ENCODE peak calls at places on chromosomes 7 and 10, in four cellular contexts. C, X, G and M are unnamed samples.

GRCh38 chr10:70967591-70968588 is 79.5 kb upstream of the PCBD1 start:
- DNase-seq in X (no peak), G (no peak), C (no peak), M (no peak)

GRCh38 chr7:143410523-143411004 is 1.9 kb upstream of the EPHA1 start:
- DNase-seq in X (no peak), C (no peak), G (no peak), M (no peak)

GRCh38 chr10:71597821-71598498 is 121.6 kb downstream of the C10orf105 start:
- DNase-seq in X (no peak), G (peak; percentile 22), C (peak; percentile 89), M (no peak)

GRCh38 chr10:69810998-69811397 is 9.3 kb downstream of the COL13A1 start:
- DNase-seq in C (no peak), X (no peak), G (no peak), M (no peak)

GRCh38 chr10:75016290-75016689 is 95.2 kb upstream of the SAMD8 start:
- DNase-seq in G (no peak), C (no peak), X (no peak), M (no peak)

GRCh38 chr7:80508440-80508839 is 3.4 kb downstream of the GNAT3 start:
- DNase-seq in X (no peak), G (no peak), C (no peak), M (no peak)

GRCh38 chr7:73974948-73975926 is 52.7 kb upstream of the ELN start:
- DNase-seq in C (no peak), X (no peak), G (no peak), M (no peak)

GRCh38 chr7:90262438-90262837 is 17.5 kb downstream of the CFAP69 start:
- DNase-seq in G (no peak), C (no peak), X (no peak), M (no peak)

GRCh38 chr10:5551531-5552375 is 27.0 kb downstream of the CALML3 start:
- DNase-seq in C (no peak), G (no peak), X (no peak), M (peak; percentile 75)

GRCh38 chr7:108396094-108396493 is 60.1 kb downstream of the NRCAM start:
- DNase-seq in C (no peak), X (no peak), G (no peak), M (no peak)

GRCh38 chr7:104700336-104700735 is 313.7 kb upstream of the KMT2E start:
- DNase-seq in G (no peak), X (no peak), C (no peak), M (no peak)

GRCh38 chr7:139526578-139527544 is 3.4 kb downstream of the CLEC2L start:
- DNase-seq in G (no peak), C (no peak), X (no peak), M (no peak)

GRCh38 chr7:108920490-108920889 is 350.8 kb downstream of the DNAJB9 start:
- DNase-seq in C (no peak), X (no peak), G (no peak), M (no peak)

GRCh38 chr10:11713963-11714362 is 28.2 kb upstream of the ECHDC3 start:
- DNase-seq in G (no peak), C (no peak), X (no peak), M (no peak)

GRCh38 chr10:63611078-63611477 is 89.9 kb downstream of the REEP3 start:
- DNase-seq in C (no peak), G (no peak), X (no peak), M (no peak)

GRCh38 chr10:1661416-1661815 is 75.9 kb downstream of the ADARB2 start:
- DNase-seq in C (no peak), X (no peak), G (no peak), M (no peak)

DNA sequence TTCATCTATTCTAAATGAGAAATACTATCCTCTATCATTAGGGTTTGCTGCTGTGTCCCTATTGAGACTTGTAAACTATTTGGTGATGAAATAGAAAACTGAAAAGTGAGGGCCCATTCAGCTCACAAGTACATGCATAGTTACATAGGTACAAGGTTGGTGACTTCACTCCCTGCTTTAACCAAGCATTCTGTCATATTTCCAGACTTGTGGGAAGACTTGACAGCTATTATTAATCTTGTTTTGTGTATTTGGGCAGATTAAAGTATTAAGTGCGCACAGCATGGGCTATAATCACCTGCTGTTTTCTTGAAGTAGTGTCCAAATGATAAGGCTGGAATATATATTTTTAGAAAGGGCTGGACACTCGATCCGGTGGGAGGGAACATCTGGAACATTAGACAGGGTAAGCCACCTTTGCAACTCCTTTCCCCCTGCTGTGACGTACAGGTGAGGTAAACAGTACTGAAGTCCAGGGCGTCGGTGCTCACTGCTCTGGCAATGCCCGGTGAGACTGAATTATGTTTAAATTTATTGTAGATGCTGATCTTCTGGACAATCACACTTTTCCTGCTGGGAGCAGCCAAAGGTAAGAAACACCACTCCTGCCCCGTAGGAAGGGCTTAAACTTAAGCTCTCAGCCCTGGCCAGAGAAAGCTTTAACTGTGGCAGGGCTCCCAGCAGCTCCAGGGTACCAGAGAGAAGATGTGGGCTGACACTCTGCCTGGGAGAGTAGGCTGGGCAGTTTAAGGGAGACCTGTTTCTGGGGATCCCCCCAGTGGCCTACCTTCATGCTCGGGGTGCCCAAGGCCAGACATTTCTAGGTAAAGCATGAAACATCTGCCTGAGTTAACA is at the start of gene PNLIPRP1:
- DNase-seq in C (no peak), G (no peak), X (no peak), M (no peak)
- TF ChIP-seq CTCF in C (no peak), G (no peak), X (no peak), M (no peak)

GRCh38 chr7:44347546-44348114 is 22.2 kb upstream of the CAMK2B start:
- DNase-seq in X (no peak), G (no peak), C (no peak), M (no peak)

GRCh38 chr7:44353668-44354067 is 28.3 kb upstream of the CAMK2B start:
- DNase-seq in C (no peak), G (no peak), X (no peak), M (no peak)

GRCh38 chr7:44348300-44348699 is 22.9 kb upstream of the CAMK2B start:
- DNase-seq in C (no peak), X (peak; percentile 24), G (no peak), M (peak; percentile 46)

GRCh38 chr7:44346063-44346462 is 20.7 kb upstream of the CAMK2B start:
- DNase-seq in G (no peak), C (no peak), X (no peak), M (no peak)

DNA sequence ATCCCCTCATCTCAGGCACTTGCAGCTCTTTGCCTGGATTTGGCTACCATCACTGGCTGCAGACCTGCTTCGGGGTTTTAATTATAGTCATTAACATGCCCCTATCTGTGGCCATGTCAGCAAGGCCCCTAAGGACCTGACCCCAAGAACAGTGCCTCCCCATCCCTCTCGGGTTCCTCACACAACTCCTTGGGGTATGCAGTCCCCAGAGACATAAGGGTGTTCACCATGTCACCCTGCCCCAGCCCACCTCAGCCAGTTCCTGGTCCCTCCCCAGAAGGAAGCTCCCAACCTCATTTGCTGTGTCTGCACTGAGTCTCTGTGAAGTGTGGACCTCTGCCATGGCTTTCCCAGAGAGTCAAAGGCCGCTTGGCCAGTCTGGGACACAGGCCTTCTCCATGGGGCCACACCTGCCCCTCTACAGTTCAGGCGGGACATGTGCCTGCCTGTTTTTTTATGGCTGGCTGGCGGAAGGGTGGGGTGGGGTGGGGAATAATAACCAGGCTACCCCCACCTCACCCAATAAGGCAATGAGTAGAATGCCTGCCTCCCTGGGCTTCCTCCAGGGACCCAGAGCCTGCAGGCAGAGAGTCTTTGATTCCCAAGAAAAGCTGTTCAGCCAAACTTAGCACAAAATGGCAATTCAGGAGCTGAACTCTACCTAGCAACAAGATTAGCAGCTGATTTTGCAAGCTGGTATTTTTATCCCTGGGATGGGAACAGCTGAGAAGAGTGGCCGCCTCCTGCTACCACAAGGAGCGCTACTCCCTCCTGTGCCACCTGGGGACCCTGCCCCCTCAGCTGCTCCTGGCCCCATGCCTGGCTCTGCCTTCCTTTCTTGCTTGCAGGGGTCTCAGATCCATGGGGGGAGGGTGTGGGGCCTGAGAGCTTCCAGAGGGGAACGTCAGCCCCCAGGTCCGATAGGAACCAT is 23.7 kb upstream of the CAMK2B start:
- DNase-seq in C (no peak), X (peak; percentile 42), G (no peak), M (no peak)
- TF ChIP-seq CTCF in C (no peak), X (no peak), G (no peak), M (no peak)

GRCh38 chr10:14244147-14244546 is 86.6 kb downstream of the FRMD4A start:
- DNase-seq in G (no peak), C (no peak), X (no peak), M (peak; percentile 18)
- TF ChIP-seq CTCF in G (no peak), C (no peak), X (peak; percentile 26), M (peak; percentile 21)

GRCh38 chr7:33087356-33087755 is 21.8 kb downstream of the RP9 start:
- DNase-seq in C (no peak), G (no peak), X (no peak), M (no peak)
- TF ChIP-seq CTCF in C (no peak), G (no peak), X (no peak), M (no peak)

GRCh38 chr10:111098679-111099437 is 22.0 kb downstream of the ADRA2A start:
- DNase-seq in X (no peak), C (no peak), G (no peak), M (peak; percentile 32)
- TF ChIP-seq CTCF in X (no peak), C (no peak), G (no peak), M (no peak)

DNA sequence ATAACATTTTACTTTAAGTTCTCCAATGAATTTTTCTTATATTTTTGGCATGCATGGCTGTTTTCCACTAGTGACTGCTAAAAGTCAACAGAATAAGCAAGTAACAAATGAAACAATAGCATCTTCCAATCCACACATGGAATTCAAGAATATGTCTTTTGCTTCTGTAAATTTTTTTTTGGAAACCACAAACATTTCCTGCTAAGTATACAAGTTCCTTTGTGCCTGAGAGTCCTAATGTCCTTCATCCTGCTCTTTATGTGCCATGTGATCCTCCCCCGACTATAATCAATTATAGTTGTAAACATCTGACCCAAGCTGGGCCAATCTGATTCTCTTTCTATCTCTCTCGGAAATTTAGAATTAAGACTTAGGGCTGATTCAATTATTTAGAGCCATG is 61.2 kb downstream of the PPP1R3C start:
- DNase-seq in C (no peak), X (no peak), G (no peak), M (no peak)
- TF ChIP-seq CTCF in C (no peak), X (no peak), G (no peak), M (no peak)

DNA sequence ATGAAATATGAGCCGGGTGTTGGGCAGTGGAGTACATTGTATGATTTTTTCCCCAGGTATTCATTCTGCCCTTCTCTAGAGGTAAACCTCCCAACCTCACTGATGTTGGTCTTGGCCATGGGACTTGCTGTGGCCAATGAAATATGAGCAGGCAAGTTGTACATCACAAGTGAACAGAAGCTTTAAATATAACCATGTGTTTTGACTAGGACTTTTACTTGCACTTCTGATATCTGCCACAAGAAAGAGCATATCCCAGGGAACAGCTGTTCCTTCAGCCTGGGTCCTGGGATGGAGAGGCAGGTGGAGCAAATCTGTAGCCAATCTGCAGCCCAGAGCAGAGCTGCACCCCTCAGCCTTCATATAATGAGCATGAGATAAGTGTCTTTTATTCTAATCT is 109.8 kb upstream of the PALS2 start:
- DNase-seq in C (no peak), G (no peak), X (no peak), M (no peak)
- TF ChIP-seq CTCF in C (no peak), G (no peak), X (no peak), M (no peak)

GRCh38 chr7:37920619-37921339 is at the start of gene EPDR1:
- DNase-seq in C (peak; percentile 77), G (peak; percentile 38), X (peak; percentile 66), M (peak; percentile 90)
- TF ChIP-seq CTCF in C (no peak), G (no peak), X (peak; percentile 22), M (peak; percentile 57)